ENCODE peak calls at places on chromosomes 3 and 15, in six cellular contexts. Q, U, H, Z, Y and C are unnamed samples.

GRCh38 chr3:168156479-168156878 is 60.8 kb upstream of the GOLIM4 start:
- DNase-seq in Z (no peak), U (no peak), H (no peak), Y (no peak), Q (no peak), C (no peak)

GRCh38 chr15:60844431-60845174 is 365.7 kb upstream of the ICE2 start:
- DNase-seq in H (no peak), Z (peak), U (peak), Y (no peak), Q (no peak), C (peak)

GRCh38 chr3:47838503-47838902 is 35.6 kb downstream of the DHX30 start:
- DNase-seq in Q (no peak), H (no peak), Y (no peak), U (no peak), Z (no peak), C (no peak)

GRCh38 chr15:62403164-62403809 is 238.2 kb upstream of the C2CD4B start:
- DNase-seq in U (no peak), Z (no peak), H (no peak), Q (peak), Y (no peak), C (no peak)

GRCh38 chr15:56052389-56053045 is 59.1 kb upstream of the NEDD4 start:
- DNase-seq in Z (no peak), U (no peak), Q (peak), H (peak), Y (no peak), C (peak)

GRCh38 chr3:174423936-174424335 is 435.2 kb upstream of the NAALADL2 start:
- DNase-seq in Z (no peak), Y (no peak), U (no peak), Q (no peak), H (no peak), C (no peak)

GRCh38 chr3:36729204-36730056 is 34.9 kb downstream of the DCLK3 start:
- DNase-seq in Y (no peak), U (no peak), Z (no peak), Q (peak), H (no peak), C (no peak)

GRCh38 chr3:111695584-111696213 is 100.6 kb upstream of the ZBED2 start:
- DNase-seq in Q (peak), Z (no peak), H (no peak), U (no peak), Y (no peak), C (no peak)

GRCh38 chr15:28890711-28891495 is 5.1 kb downstream of the APBA2 start:
- DNase-seq in Q (no peak), H (no peak), Z (no peak), U (no peak), Y (no peak), C (no peak)

GRCh38 chr3:30475038-30475808 is 131.2 kb upstream of the TGFBR2 start:
- DNase-seq in U (no peak), H (no peak), Q (no peak), Z (peak), Y (no peak), C (no peak)

GRCh38 chr3:56624725-56625124 is 58.3 kb downstream of the TASOR start:
- DNase-seq in Y (no peak), Q (peak), U (no peak), H (no peak), Z (no peak), C (no peak)

GRCh38 chr3:176798680-176799079 is 398.6 kb downstream of the TBL1XR1 start:
- DNase-seq in H (no peak), U (no peak), Z (no peak), Y (no peak), Q (no peak), C (no peak)

GRCh38 chr3:133962879-133963278 is 66.8 kb downstream of the SLCO2A1 start:
- DNase-seq in Z (no peak), H (no peak), Q (peak), Y (no peak), U (no peak), C (no peak)

GRCh38 chr3:89278305-89278704 is 170.9 kb downstream of the EPHA3 start:
- DNase-seq in Z (no peak), H (no peak), U (no peak), Q (no peak), Y (no peak), C (no peak)

GRCh38 chr15:41258706-41259471 is 27.8 kb downstream of the CHP1 start:
- DNase-seq in H (peak), Q (no peak), Y (peak), Z (no peak), U (no peak), C (no peak)

GRCh38 chr15:101092186-101092866 is 159.5 kb downstream of the CHSY1 start:
- DNase-seq in Y (no peak), U (no peak), Q (no peak), H (no peak), Z (no peak), C (no peak)

GRCh38 chr15:88821993-88822392 is 18.8 kb downstream of the ACAN start:
- DNase-seq in H (no peak), U (no peak), Q (no peak), Z (no peak), Y (no peak), C (no peak)

GRCh38 chr3:17041009-17041408 is 156.3 kb downstream of the PLCL2 start:
- DNase-seq in Z (no peak), Y (no peak), Q (peak), H (no peak), U (no peak), C (no peak)

GRCh38 chr3:13717222-13717573 is 162.7 kb downstream of the WNT7A start:
- DNase-seq in Q (no peak), U (no peak), H (no peak), Y (no peak), Z (no peak), C (no peak)

GRCh38 chr3:184690236-184690883 is 21.5 kb downstream of the MAGEF1 start:
- DNase-seq in Q (no peak), H (no peak), Z (no peak), Y (no peak), U (no peak), C (no peak)

GRCh38 chr3:171384101-171384891 is 75.9 kb downstream of the TNIK start:
- DNase-seq in U (no peak), Z (no peak), Y (no peak), Q (peak), H (no peak), C (no peak)

GRCh38 chr3:46965151-46965550 is 11.4 kb downstream of the CCDC12 start:
- DNase-seq in Z (no peak), Y (peak), H (no peak), U (no peak), Q (no peak), C (no peak)

GRCh38 chr3:181336597-181336996 is 347.1 kb upstream of the DNAJC19 start:
- DNase-seq in H (no peak), Z (no peak), Q (no peak), U (no peak), Y (no peak), C (no peak)

GRCh38 chr3:98565843-98566242 is 27.6 kb downstream of the CPOX start:
- DNase-seq in Z (no peak), Q (no peak), U (no peak), H (no peak), Y (no peak), C (no peak)

GRCh38 chr3:13622356-13622755 is 73.4 kb downstream of the FBLN2 start:
- DNase-seq in Y (no peak), Q (no peak), U (no peak), Z (no peak), H (no peak), C (no peak)

GRCh38 chr3:32420138-32420981 is 28.7 kb downstream of the CMTM7 start:
- DNase-seq in H (no peak), Q (peak), Y (peak), U (no peak), Z (no peak), C (no peak)

GRCh38 chr3:10779293-10779805 is 36.7 kb upstream of the SLC6A11 start:
- DNase-seq in U (peak), H (no peak), Y (no peak), Q (no peak), Z (no peak), C (no peak)

GRCh38 chr15:92611995-92612745 is 43.4 kb downstream of the FAM174B start:
- DNase-seq in Y (no peak), Z (no peak), U (no peak), Q (no peak), H (no peak), C (no peak)

GRCh38 chr3:129687586-129688125 is 81.2 kb upstream of the PLXND1 start:
- DNase-seq in U (no peak), Y (no peak), H (no peak), Q (no peak), Z (no peak), C (no peak)

GRCh38 chr3:126126292-126126691 is 42.4 kb upstream of the SLC41A3 start:
- DNase-seq in Z (no peak), U (no peak), Q (no peak), Y (peak), H (no peak), C (no peak)

GRCh38 chr3:177308911-177309310 is 111.6 kb upstream of the TBL1XR1 start:
- DNase-seq in U (no peak), Z (no peak), H (no peak), Q (no peak), Y (no peak), C (no peak)